ENCODE peak calls at places on chromosomes 5 and 9, in four cellular contexts. One of them, this sample, is unnamed.
A peak's percentile ranks its signal among the peaks of the same experiment; 100 is the strongest.

GRCh38 chr9:36337865-36338264 is 62.2 kb downstream of the RNF38 start:
- DNase-seq in CD8-positive, alpha-beta T cell: no peak
- DNase-seq in SK-N-SH: no peak
- DNase-seq in Karpas-422: no peak
- DNase-seq in this sample: no peak

GRCh38 chr9:24044576-24044975 is 218.5 kb upstream of the ELAVL2 start:
- DNase-seq in Karpas-422: no peak
- DNase-seq in SK-N-SH: no peak
- DNase-seq in CD8-positive, alpha-beta T cell: no peak
- DNase-seq in this sample: no peak

GRCh38 chr5:591746-592145 is 20.4 kb upstream of the CEP72 start:
- DNase-seq in CD8-positive, alpha-beta T cell: no peak
- DNase-seq in SK-N-SH: no peak
- DNase-seq in Karpas-422: peak; percentile 49
- DNase-seq in this sample: no peak

GRCh38 chr9:131503626-131504465 is 1.1 kb downstream of the POMT1 start:
- DNase-seq in Karpas-422: no peak
- DNase-seq in CD8-positive, alpha-beta T cell: peak; percentile 27
- DNase-seq in SK-N-SH: peak; percentile 65
- DNase-seq in this sample: no peak

GRCh38 chr5:33231935-33232334 is 208.8 kb upstream of the TARS1 start:
- DNase-seq in Karpas-422: no peak
- DNase-seq in CD8-positive, alpha-beta T cell: no peak
- DNase-seq in SK-N-SH: no peak
- DNase-seq in this sample: no peak

GRCh38 chr9:75147638-75148037 is 59.3 kb downstream of the OSTF1 start:
- DNase-seq in SK-N-SH: no peak
- DNase-seq in Karpas-422: no peak
- DNase-seq in CD8-positive, alpha-beta T cell: no peak
- DNase-seq in this sample: no peak

GRCh38 chr5:143938230-143938629 is 126.3 kb downstream of the HMHB1 start:
- DNase-seq in CD8-positive, alpha-beta T cell: no peak
- DNase-seq in SK-N-SH: no peak
- DNase-seq in Karpas-422: no peak
- DNase-seq in this sample: no peak

GRCh38 chr5:160929343-160929742 is 77.3 kb upstream of the ATP10B start:
- DNase-seq in SK-N-SH: no peak
- DNase-seq in CD8-positive, alpha-beta T cell: no peak
- DNase-seq in Karpas-422: no peak
- DNase-seq in this sample: no peak

GRCh38 chr9:68949271-68950000 is 64.5 kb downstream of the PRKACG start:
- DNase-seq in SK-N-SH: peak; percentile 12
- DNase-seq in Karpas-422: no peak
- DNase-seq in CD8-positive, alpha-beta T cell: no peak
- DNase-seq in this sample: peak; percentile 76

GRCh38 chr5:128775537-128775936 is 189.8 kb upstream of the SLC27A6 start:
- DNase-seq in SK-N-SH: no peak
- DNase-seq in Karpas-422: no peak
- DNase-seq in CD8-positive, alpha-beta T cell: no peak
- DNase-seq in this sample: no peak

GRCh38 chr9:21516796-21517195 is 34.7 kb upstream of the IFNE start:
- DNase-seq in SK-N-SH: no peak
- DNase-seq in Karpas-422: no peak
- DNase-seq in CD8-positive, alpha-beta T cell: no peak
- DNase-seq in this sample: no peak

GRCh38 chr5:177403194-177403825 is 2.8 kb upstream of the PFN3 start:
- DNase-seq in CD8-positive, alpha-beta T cell: peak; percentile 30
- DNase-seq in SK-N-SH: no peak
- DNase-seq in Karpas-422: peak; percentile 71
- DNase-seq in this sample: peak; percentile 32

GRCh38 chr9:125750656-125751035 is 3.5 kb downstream of the PBX3 start:
- DNase-seq in Karpas-422: no peak
- DNase-seq in CD8-positive, alpha-beta T cell: no peak
- DNase-seq in SK-N-SH: peak; percentile 50
- DNase-seq in this sample: no peak

GRCh38 chr9:87119328-87119881 is 172.1 kb upstream of the GAS1 start:
- DNase-seq in Karpas-422: no peak
- DNase-seq in SK-N-SH: peak; percentile 75
- DNase-seq in CD8-positive, alpha-beta T cell: no peak
- DNase-seq in this sample: no peak

GRCh38 chr5:39176740-39177628 is 42.4 kb downstream of the FYB1 start:
- DNase-seq in Karpas-422: peak; percentile 52
- DNase-seq in SK-N-SH: no peak
- DNase-seq in CD8-positive, alpha-beta T cell: no peak
- DNase-seq in this sample: no peak

GRCh38 chr9:78775211-78775610 is 478.3 kb downstream of the PSAT1 start:
- DNase-seq in SK-N-SH: no peak
- DNase-seq in CD8-positive, alpha-beta T cell: no peak
- DNase-seq in Karpas-422: no peak
- DNase-seq in this sample: no peak

GRCh38 chr5:16528382-16528849 is 62.8 kb upstream of the ZNF622 start:
- DNase-seq in CD8-positive, alpha-beta T cell: no peak
- DNase-seq in SK-N-SH: no peak
- DNase-seq in Karpas-422: no peak
- DNase-seq in this sample: no peak

GRCh38 chr5:75412111-75412990 is 75.3 kb downstream of the HMGCR start:
- DNase-seq in CD8-positive, alpha-beta T cell: no peak
- DNase-seq in Karpas-422: peak; percentile 37
- DNase-seq in SK-N-SH: no peak
- DNase-seq in this sample: no peak

GRCh38 chr5:73564644-73565165 is 734 bp downstream of the ANKRA2 start:
- DNase-seq in CD8-positive, alpha-beta T cell: no peak
- DNase-seq in Karpas-422: peak; percentile 59
- DNase-seq in SK-N-SH: peak; percentile 22
- DNase-seq in this sample: peak; percentile 5

GRCh38 chr5:1729641-1730486 is 69.8 kb downstream of the MRPL36 start:
- DNase-seq in SK-N-SH: peak; percentile 57
- DNase-seq in CD8-positive, alpha-beta T cell: no peak
- DNase-seq in Karpas-422: no peak
- DNase-seq in this sample: no peak

GRCh38 chr5:61399679-61400078 is 67.6 kb downstream of the ZSWIM6 start:
- DNase-seq in CD8-positive, alpha-beta T cell: no peak
- DNase-seq in Karpas-422: no peak
- DNase-seq in SK-N-SH: no peak
- DNase-seq in this sample: no peak

GRCh38 chr9:22119537-22120167 is 110.5 kb upstream of the CDKN2B start:
- DNase-seq in CD8-positive, alpha-beta T cell: no peak
- DNase-seq in Karpas-422: peak; percentile 76
- DNase-seq in SK-N-SH: peak; percentile 8
- DNase-seq in this sample: peak; percentile 38

GRCh38 chr9:82600536-82601271 is 462.2 kb downstream of the RASEF start:
- DNase-seq in Karpas-422: no peak
- DNase-seq in CD8-positive, alpha-beta T cell: no peak
- DNase-seq in SK-N-SH: no peak
- DNase-seq in this sample: no peak

GRCh38 chr5:128825826-128826225 is 139.5 kb upstream of the SLC27A6 start:
- DNase-seq in Karpas-422: no peak
- DNase-seq in CD8-positive, alpha-beta T cell: no peak
- DNase-seq in SK-N-SH: no peak
- DNase-seq in this sample: no peak

GRCh38 chr5:88190106-88190834 is 78.4 kb downstream of the TMEM161B start:
- DNase-seq in CD8-positive, alpha-beta T cell: no peak
- DNase-seq in SK-N-SH: no peak
- DNase-seq in Karpas-422: no peak
- DNase-seq in this sample: no peak

GRCh38 chr9:90002299-90003045 is 397.7 kb downstream of the GADD45G start:
- DNase-seq in Karpas-422: no peak
- DNase-seq in CD8-positive, alpha-beta T cell: no peak
- DNase-seq in SK-N-SH: peak; percentile 54
- DNase-seq in this sample: peak; percentile 24

GRCh38 chr5:138466058-138466899 is 1.0 kb downstream of the EGR1 start:
- DNase-seq in Karpas-422: no peak
- DNase-seq in SK-N-SH: peak; percentile 39
- DNase-seq in CD8-positive, alpha-beta T cell: no peak
- DNase-seq in this sample: no peak

GRCh38 chr5:177086918-177087706 is 397 bp downstream of the FGFR4 start:
- DNase-seq in SK-N-SH: peak; percentile 88
- DNase-seq in Karpas-422: peak; percentile 85
- DNase-seq in CD8-positive, alpha-beta T cell: peak; percentile 42
- DNase-seq in this sample: peak; percentile 69

GRCh38 chr5:91042856-91043255 is 340.3 kb downstream of the ARRDC3 start:
- DNase-seq in CD8-positive, alpha-beta T cell: no peak
- DNase-seq in SK-N-SH: no peak
- DNase-seq in Karpas-422: no peak
- DNase-seq in this sample: no peak

GRCh38 chr9:87382902-87383301 is 114.8 kb upstream of the DAPK1 start:
- DNase-seq in Karpas-422: no peak
- DNase-seq in CD8-positive, alpha-beta T cell: no peak
- DNase-seq in SK-N-SH: no peak
- DNase-seq in this sample: no peak

GRCh38 chr5:92394935-92395334 is 1011.8 kb upstream of the ARRDC3 start:
- DNase-seq in CD8-positive, alpha-beta T cell: no peak
- DNase-seq in SK-N-SH: no peak
- DNase-seq in Karpas-422: no peak
- DNase-seq in this sample: no peak

GRCh38 chr9:114612272-114612923 is 1.3 kb downstream of the TMEM268 start:
- DNase-seq in Karpas-422: no peak
- DNase-seq in SK-N-SH: peak; percentile 37
- DNase-seq in CD8-positive, alpha-beta T cell: no peak
- DNase-seq in this sample: no peak

GRCh38 chr9:114613919-114614318 is 2.8 kb downstream of the TMEM268 start:
- DNase-seq in SK-N-SH: no peak
- DNase-seq in CD8-positive, alpha-beta T cell: no peak
- DNase-seq in Karpas-422: no peak
- DNase-seq in this sample: no peak

GRCh38 chr9:114614373-114614772 is 3.3 kb downstream of the TMEM268 start:
- DNase-seq in SK-N-SH: peak; percentile 24
- DNase-seq in CD8-positive, alpha-beta T cell: no peak
- DNase-seq in Karpas-422: no peak
- DNase-seq in this sample: no peak

GRCh38 chr9:114611516-114612271 is 603 bp downstream of the TMEM268 start:
- DNase-seq in SK-N-SH: no peak
- DNase-seq in Karpas-422: peak; percentile 77
- DNase-seq in CD8-positive, alpha-beta T cell: peak; percentile 41
- DNase-seq in this sample: peak; percentile 62

GRCh38 chr9:114613087-114613486 is 2.0 kb downstream of the TMEM268 start:
- DNase-seq in SK-N-SH: no peak
- DNase-seq in CD8-positive, alpha-beta T cell: no peak
- DNase-seq in Karpas-422: no peak
- DNase-seq in this sample: peak; percentile 50
- H3K4me1 ChIP-seq in SK-N-SH: peaks cover 4% of the 10 kb centered on the region
- H3K4me1 ChIP-seq in CD8-positive, alpha-beta T cell: peaks cover 42% of the 10 kb centered on the region
- H3K4me1 ChIP-seq in Karpas-422: peaks cover 55% of the 10 kb centered on the region
- H3K4me1 ChIP-seq in this sample: peaks cover 69% of the 10 kb centered on the region

DNA sequence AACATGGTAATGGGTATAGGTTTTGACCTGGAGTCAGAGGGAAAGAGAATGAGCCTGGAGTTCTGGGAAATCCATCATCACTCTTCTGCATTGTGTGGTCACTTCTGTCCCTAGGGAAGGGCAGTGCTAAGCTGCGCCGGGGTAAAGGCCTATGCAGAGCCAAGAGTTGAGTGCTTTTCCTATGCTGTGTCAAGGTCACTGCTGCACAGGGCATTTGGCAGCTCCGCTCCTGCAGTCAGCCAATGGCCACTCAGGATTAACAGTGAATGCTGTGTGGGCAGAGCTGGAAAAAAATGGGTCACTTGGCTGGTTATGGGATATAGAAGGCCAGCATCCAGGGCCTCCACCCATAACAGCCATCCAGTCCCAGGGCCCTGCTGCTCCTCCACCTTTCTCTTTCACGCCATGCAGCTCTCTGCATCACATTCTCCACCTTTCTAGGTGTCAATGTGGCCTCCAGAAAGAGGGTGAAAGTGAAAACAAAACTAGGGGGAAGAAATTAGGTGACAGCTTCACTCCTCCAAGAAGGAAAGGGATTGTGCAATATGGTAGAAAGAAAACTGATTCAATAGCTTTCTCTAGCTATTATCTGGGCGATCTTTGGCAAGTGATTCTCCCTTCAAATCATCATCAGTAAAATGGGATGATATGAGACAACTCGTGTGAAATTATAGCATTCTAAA is 279.3 kb upstream of the ANKRD55 start:
- DNase-seq in Karpas-422: no peak
- DNase-seq in SK-N-SH: no peak
- DNase-seq in CD8-positive, alpha-beta T cell: no peak
- DNase-seq in this sample: no peak
- H3K4me1 ChIP-seq in Karpas-422: peaks cover 22% of the 10 kb centered on the region
- H3K4me1 ChIP-seq in SK-N-SH: no peaks in the 10 kb centered on the region
- H3K4me1 ChIP-seq in CD8-positive, alpha-beta T cell: no peaks in the 10 kb centered on the region
- H3K4me1 ChIP-seq in this sample: no peaks in the 10 kb centered on the region

GRCh38 chr9:108056805-108057386 is 567.3 kb upstream of the KLF4 start:
- DNase-seq in CD8-positive, alpha-beta T cell: no peak
- DNase-seq in SK-N-SH: no peak
- DNase-seq in Karpas-422: no peak
- DNase-seq in this sample: no peak

GRCh38 chr9:108058137-108058779 is 568.7 kb upstream of the KLF4 start:
- DNase-seq in Karpas-422: no peak
- DNase-seq in SK-N-SH: no peak
- DNase-seq in CD8-positive, alpha-beta T cell: no peak
- DNase-seq in this sample: no peak

GRCh38 chr9:108057421-108058136 is 568.0 kb upstream of the KLF4 start:
- DNase-seq in CD8-positive, alpha-beta T cell: no peak
- DNase-seq in SK-N-SH: no peak
- DNase-seq in Karpas-422: no peak
- DNase-seq in this sample: no peak

GRCh38 chr9:108053555-108054061 is 564.0 kb upstream of the KLF4 start:
- DNase-seq in SK-N-SH: no peak
- DNase-seq in Karpas-422: no peak
- DNase-seq in CD8-positive, alpha-beta T cell: no peak
- DNase-seq in this sample: no peak

GRCh38 chr9:108056083-108056804 is 566.7 kb upstream of the KLF4 start:
- DNase-seq in SK-N-SH: no peak
- DNase-seq in Karpas-422: no peak
- DNase-seq in CD8-positive, alpha-beta T cell: no peak
- DNase-seq in this sample: no peak
- H3K4me1 ChIP-seq in SK-N-SH: no peaks in the 10 kb centered on the region
- H3K4me1 ChIP-seq in Karpas-422: no peaks in the 10 kb centered on the region
- H3K4me1 ChIP-seq in CD8-positive, alpha-beta T cell: no peaks in the 10 kb centered on the region
- H3K4me1 ChIP-seq in this sample: no peaks in the 10 kb centered on the region

DNA sequence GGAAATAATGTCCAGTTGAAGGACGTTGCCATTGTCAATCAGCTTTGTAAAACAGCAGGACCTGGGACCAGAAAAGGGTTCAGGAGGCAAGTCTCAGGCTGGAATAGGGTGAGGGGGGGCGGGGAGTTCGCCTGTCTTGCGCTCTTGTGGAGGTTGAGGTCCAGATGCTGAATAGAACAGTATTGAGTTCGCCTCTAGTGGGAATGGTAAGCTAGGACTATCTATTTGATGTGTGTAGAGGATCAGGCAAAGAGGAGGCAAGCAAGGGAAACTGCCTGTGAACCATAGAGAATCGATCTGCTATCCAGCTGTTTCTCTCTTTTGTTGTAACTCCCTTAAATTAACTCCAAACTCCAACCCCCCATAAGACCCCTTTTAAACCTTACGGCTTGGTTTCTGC is 133.8 kb downstream of the SLC28A3 start:
- DNase-seq in CD8-positive, alpha-beta T cell: no peak
- DNase-seq in SK-N-SH: no peak
- DNase-seq in Karpas-422: no peak
- DNase-seq in this sample: no peak
- H3K4me1 ChIP-seq in CD8-positive, alpha-beta T cell: no peaks in the 10 kb centered on the region
- H3K4me1 ChIP-seq in SK-N-SH: no peaks in the 10 kb centered on the region
- H3K4me1 ChIP-seq in Karpas-422: no peaks in the 10 kb centered on the region
- H3K4me1 ChIP-seq in this sample: no peaks in the 10 kb centered on the region

This sample was measured in OCI-LY7.